ENCODE peak calls at places on chromosomes 13 and 19, in nine cellular contexts. D is C1 segment of cervical spinal cord; A is fibroblast of mammary gland; U is pulmonary artery endothelial cell; F is Jurkat, Clone E6-1; Y is stimulated activated CD4-positive, alpha-beta T cell treated with anti-CD3 and anti-CD28 coated beads, TNF-alpha, amount 100 ng/mL, for 24 hours; L is NCI-H774; T is endothelial cell; J is ELF-1. V is an unnamed sample.

GRCh38 chr19:47124937-47125668 is 5.5 kb upstream of the SAE1 start:
- DNase-seq in D (peak; percentile 70), A (peak; percentile 83), U (no peak), F (peak; percentile 61), Y (no peak), L (peak; percentile 64), T (no peak), J (peak; percentile 83), V (peak; percentile 14)

GRCh38 chr13:110209950-110210603 is 96.9 kb downstream of the COL4A1 start:
- DNase-seq in D (no peak), A (no peak), U (no peak), F (no peak), Y (no peak), L (no peak), T (no peak), J (no peak), V (no peak)

GRCh38 chr13:65336106-65336603 is 1894.0 kb downstream of the PCDH9 start:
- DNase-seq in D (no peak), A (no peak), U (no peak), F (no peak), Y (no peak), L (no peak), T (no peak), J (no peak), V (no peak)

GRCh38 chr13:98451676-98452105 is 125.2 kb downstream of the STK24 start:
- DNase-seq in D (peak; percentile 26), A (peak; percentile 39), U (no peak), F (no peak), Y (no peak), L (no peak), T (no peak), J (no peak), V (no peak)

GRCh38 chr13:67462098-67462497 is 232.0 kb upstream of the PCDH9 start:
- DNase-seq in D (no peak), A (no peak), U (no peak), F (no peak), Y (no peak), L (no peak), T (no peak), J (no peak), V (no peak)

GRCh38 chr13:61275251-61275650 is 140.4 kb downstream of the PCDH20 start:
- DNase-seq in D (no peak), A (no peak), U (no peak), F (no peak), Y (no peak), L (no peak), T (no peak), J (no peak), V (no peak)

GRCh38 chr19:10450853-10451609 is 30.7 kb downstream of the PDE4A start:
- DNase-seq in D (no peak), A (no peak), U (no peak), F (peak; percentile 22), Y (no peak), L (no peak), T (no peak), J (peak; percentile 81), V (no peak)

GRCh38 chr19:3818918-3819317 is 32.7 kb upstream of the MATK start:
- DNase-seq in D (no peak), A (no peak), U (no peak), F (no peak), Y (no peak), L (no peak), T (no peak), J (peak; percentile 17), V (no peak)

GRCh38 chr19:15479391-15480345 is at the start of gene PGLYRP2:
- DNase-seq in D (no peak), A (no peak), U (no peak), F (no peak), Y (no peak), L (no peak), T (no peak), J (no peak), V (peak; percentile 59)

GRCh38 chr13:43316997-43317396 is 293.6 kb downstream of the DNAJC15 start:
- DNase-seq in D (no peak), A (peak; percentile 68), U (no peak), F (no peak), Y (no peak), L (no peak), T (no peak), J (peak; percentile 56), V (no peak)

GRCh38 chr19:9941236-9941635 is 4.9 kb upstream of the OLFM2 start:
- DNase-seq in D (no peak), A (peak; percentile 67), U (no peak), F (no peak), Y (no peak), L (no peak), T (no peak), J (no peak), V (no peak)

GRCh38 chr19:54430306-54431254 is 15.3 kb downstream of the TTYH1 start:
- DNase-seq in D (peak; percentile 32), A (no peak), U (no peak), F (peak; percentile 20), Y (peak; percentile 38), L (no peak), T (peak; percentile 83), J (peak; percentile 80), V (no peak)

GRCh38 chr19:49786432-49786831 is 19.6 kb downstream of the AP2A1 start:
- DNase-seq in D (no peak), A (peak; percentile 83), U (no peak), F (no peak), Y (no peak), L (no peak), T (no peak), J (peak; percentile 98), V (no peak)

GRCh38 chr19:14113762-14114414 is 3.7 kb downstream of the PRKACA start:
- DNase-seq in D (no peak), A (no peak), U (no peak), F (peak; percentile 49), Y (no peak), L (no peak), T (no peak), J (peak; percentile 43), V (no peak)

GRCh38 chr13:98476106-98476505 is 100.8 kb downstream of the STK24 start:
- DNase-seq in D (no peak), A (no peak), U (no peak), F (no peak), Y (no peak), L (no peak), T (no peak), J (peak; percentile 76), V (no peak)

GRCh38 chr13:20429682-20430081 is 96.0 kb downstream of the CRYL1 start:
- DNase-seq in D (no peak), A (no peak), U (no peak), F (no peak), Y (no peak), L (no peak), T (no peak), J (no peak), V (no peak)

GRCh38 chr13:84823528-84823927 is 941.3 kb upstream of the SLITRK1 start:
- DNase-seq in D (no peak), A (no peak), U (no peak), F (no peak), Y (no peak), L (no peak), T (no peak), J (no peak), V (no peak)

GRCh38 chr13:102220681-102221228 is 181.1 kb downstream of the FGF14 start:
- DNase-seq in D (no peak), A (no peak), U (no peak), F (no peak), Y (no peak), L (no peak), T (no peak), J (no peak), V (no peak)

V was measured in GF-D8.